ENCODE peak calls at places on chromosome 21, in nine cellular contexts. U, P, H, R, S, B, J, F and T are unnamed samples.

GRCh38 chr21:33937931-33938339 is 22.3 kb upstream of the ATP5PO start:
- DNase-seq in F (peak), J (no peak), B (no peak), U (no peak), R (no peak), S (no peak), H (no peak), P (no peak), T (no peak)

GRCh38 chr21:34603710-34604057 is 11.2 kb downstream of the RCAN1 start:
- DNase-seq in P (no peak), R (no peak), J (no peak), H (no peak), S (no peak), F (no peak), B (no peak), U (no peak), T (no peak)

GRCh38 chr21:35340273-35340672 is 291.2 kb upstream of the RUNX1 start:
- DNase-seq in F (no peak), P (no peak), H (no peak), R (no peak), S (no peak), B (peak), J (no peak), U (no peak), T (no peak)

GRCh38 chr21:37348664-37349063 is 17.9 kb upstream of the DYRK1A start:
- DNase-seq in P (no peak), J (no peak), U (no peak), B (no peak), S (no peak), H (no peak), R (no peak), F (no peak), T (no peak)

GRCh38 chr21:37063433-37063832 is 9.4 kb downstream of the PIGP start:
- DNase-seq in R (no peak), U (no peak), J (no peak), H (no peak), F (no peak), P (no peak), S (no peak), B (no peak), T (no peak)

GRCh38 chr21:22438428-22439086 is 1440.3 kb downstream of the NCAM2 start:
- DNase-seq in R (no peak), B (no peak), P (no peak), U (no peak), H (no peak), F (no peak), J (no peak), S (no peak), T (no peak)

GRCh38 chr21:16588433-16588860 is 858.7 kb downstream of the USP25 start:
- DNase-seq in R (peak), H (no peak), J (peak), S (peak), F (no peak), P (peak), B (peak), U (peak), T (peak)

GRCh38 chr21:14581902-14582457 is 35.9 kb upstream of the SAMSN1 start:
- DNase-seq in H (no peak), J (no peak), F (no peak), B (no peak), R (no peak), U (no peak), P (no peak), S (no peak), T (no peak)

GRCh38 chr21:19553930-19554615 is 1150.5 kb upstream of the TMPRSS15 start:
- DNase-seq in J (no peak), R (no peak), B (no peak), H (no peak), F (no peak), P (no peak), U (no peak), S (no peak), T (no peak)

GRCh38 chr21:36994501-36995189 is 11.9 kb upstream of the RIPPLY3 start:
- DNase-seq in P (no peak), H (no peak), S (no peak), B (no peak), U (no peak), R (no peak), F (no peak), J (no peak), T (no peak)

GRCh38 chr21:30695956-30696355 is 22.6 kb downstream of the KRTAP21-3 start:
- DNase-seq in F (no peak), J (no peak), P (no peak), S (no peak), H (no peak), U (no peak), R (no peak), B (no peak), T (no peak)

GRCh38 chr21:32083175-32083574 is 195.7 kb downstream of the MIS18A start:
- DNase-seq in R (no peak), F (no peak), U (no peak), S (no peak), P (peak), H (no peak), B (no peak), J (no peak), T (no peak)

GRCh38 chr21:34276711-34277425 is 86.9 kb upstream of the KCNE2 start:
- DNase-seq in F (no peak), R (no peak), P (no peak), U (no peak), H (no peak), S (no peak), B (no peak), J (no peak), T (no peak)

GRCh38 chr21:41169258-41169576 is 1.3 kb downstream of the BACE2 start:
- DNase-seq in F (no peak), J (no peak), P (no peak), S (no peak), R (no peak), U (no peak), H (no peak), B (no peak), T (no peak)

GRCh38 chr21:41169701-41170100 is 1.7 kb downstream of the BACE2 start:
- DNase-seq in R (no peak), P (no peak), H (no peak), U (no peak), S (no peak), F (no peak), J (no peak), B (no peak), T (no peak)

GRCh38 chr21:41170442-41170841 is 2.5 kb downstream of the BACE2 start:
- DNase-seq in S (peak), B (peak), P (peak), H (no peak), R (no peak), U (peak), J (no peak), F (no peak), T (peak)

GRCh38 chr21:41168391-41169257 is 664 bp downstream of the BACE2 start:
- DNase-seq in S (peak), J (peak), F (no peak), R (no peak), U (peak), B (peak), P (peak), H (peak), T (peak)

DNA sequence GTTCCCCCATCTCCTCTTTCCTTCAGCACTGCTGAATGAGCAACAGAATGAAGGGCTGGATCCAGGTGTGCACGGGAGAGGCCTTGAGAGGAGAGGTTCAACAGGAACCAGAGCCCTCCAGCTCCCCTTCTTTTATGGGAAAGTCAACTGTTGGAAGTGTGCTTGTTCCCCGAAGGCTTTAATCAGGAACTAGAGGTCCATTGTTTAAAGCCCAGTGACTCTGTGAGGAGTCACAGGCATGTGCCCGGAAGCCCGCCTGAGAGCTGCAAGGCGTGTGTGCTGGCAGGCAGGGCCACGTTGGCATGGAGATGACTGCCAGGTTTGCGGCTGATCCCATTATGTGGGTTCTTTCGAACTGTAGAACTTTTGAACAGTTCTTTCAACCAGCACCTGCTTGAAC is 3.2 kb downstream of the BACE2 start:
- DNase-seq in R (no peak), U (peak), P (peak), B (peak), S (peak), J (no peak), H (no peak), F (no peak), T (no peak)
- TF ChIP-seq CTCF in R (no peak), U (no peak), P (no peak), B (no peak), S (no peak), J (no peak), H (no peak), F (no peak), T (no peak)

GRCh38 chr21:29376556-29376955 is 77.8 kb downstream of the BACH1 start:
- DNase-seq in R (no peak), H (no peak), F (peak), U (no peak), P (no peak), J (peak), B (peak), S (no peak), T (peak)
- TF ChIP-seq CTCF in R (peak), H (no peak), F (peak), U (no peak), P (peak), J (no peak), B (peak), S (peak), T (no peak)

DNA sequence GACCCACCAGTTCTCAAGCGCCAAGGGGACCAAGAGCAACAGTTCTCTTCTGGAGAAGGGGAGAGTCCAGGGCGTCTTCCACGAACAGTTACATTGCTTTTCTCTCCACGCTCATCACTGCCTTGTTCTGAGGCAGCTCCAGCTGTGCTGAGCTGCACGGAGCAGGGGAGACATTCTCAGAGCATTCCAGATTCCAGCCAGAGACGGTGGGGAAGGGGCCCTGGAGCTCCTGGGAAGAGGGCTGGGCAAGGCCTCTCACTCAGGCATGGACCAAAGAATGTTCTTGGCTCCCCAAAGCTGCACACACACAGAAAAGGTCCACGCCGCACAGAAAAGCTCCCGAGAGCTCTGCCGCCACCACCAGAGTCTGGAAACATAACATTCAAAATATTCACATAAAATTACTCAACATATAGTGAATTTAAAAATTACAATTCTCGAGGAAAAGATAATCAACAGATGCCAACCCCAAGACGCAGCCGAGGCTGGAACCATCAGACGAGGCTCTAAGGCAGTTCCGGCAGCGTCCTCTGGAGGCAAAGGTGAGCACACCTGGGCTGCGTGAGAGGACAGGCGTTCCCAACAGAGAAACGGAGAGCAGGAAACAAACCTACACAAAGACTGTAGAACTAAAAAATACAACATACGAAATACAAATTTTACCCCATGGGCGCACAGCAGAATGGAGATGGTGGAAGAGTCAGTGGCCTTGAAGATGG is 40.5 kb downstream of the UBE2G2 start:
- DNase-seq in J (no peak), U (no peak), P (no peak), S (no peak), B (no peak), F (no peak), H (peak), R (no peak), T (peak)
- TF ChIP-seq CTCF in J (no peak), U (peak), P (peak), S (no peak), B (peak), F (no peak), H (peak), R (peak), T (peak)

DNA sequence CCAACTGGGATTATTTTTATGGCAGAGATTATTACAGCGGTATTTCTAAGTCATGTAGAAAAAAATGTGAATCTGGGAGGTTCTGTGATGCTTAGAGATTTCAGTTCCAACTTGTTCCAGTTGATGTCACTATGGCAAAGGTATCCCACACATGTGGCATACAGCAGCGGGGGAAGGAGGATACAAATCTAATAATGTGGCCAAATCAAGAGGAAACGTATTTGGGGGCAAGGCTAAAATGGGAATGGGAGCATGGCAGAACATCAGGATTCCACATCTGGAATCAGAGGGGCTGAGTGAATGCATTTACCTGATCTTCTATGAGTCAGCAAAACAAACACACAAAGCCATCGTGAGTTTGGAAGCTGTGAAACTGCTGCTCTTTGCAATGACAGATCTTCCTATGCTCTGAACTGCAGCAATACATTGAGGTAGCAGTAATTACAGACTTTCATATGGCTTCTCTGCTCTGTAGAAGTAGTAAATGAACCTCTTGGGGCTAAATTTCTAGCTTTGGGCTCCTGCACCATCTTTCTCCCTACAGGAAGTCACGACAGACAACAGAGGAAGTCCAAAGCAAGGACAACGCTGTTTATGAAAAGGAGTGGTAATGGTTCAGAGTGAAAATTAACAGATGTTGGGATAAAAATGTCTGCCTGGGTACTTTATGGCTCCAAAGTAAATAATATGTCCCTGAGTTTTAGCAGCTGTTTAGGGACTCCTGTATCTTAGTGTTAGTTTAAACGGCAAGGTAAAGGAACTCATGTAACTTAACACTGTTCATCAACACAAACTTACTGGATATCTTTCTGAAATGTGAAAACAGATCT is 55.6 kb downstream of the GABPA start:
- DNase-seq in P (peak), B (no peak), R (no peak), F (no peak), J (no peak), H (no peak), U (peak), S (no peak), T (no peak)
- TF ChIP-seq CTCF in P (peak), B (peak), R (peak), F (peak), J (no peak), H (no peak), U (peak), S (peak), T (peak)

DNA sequence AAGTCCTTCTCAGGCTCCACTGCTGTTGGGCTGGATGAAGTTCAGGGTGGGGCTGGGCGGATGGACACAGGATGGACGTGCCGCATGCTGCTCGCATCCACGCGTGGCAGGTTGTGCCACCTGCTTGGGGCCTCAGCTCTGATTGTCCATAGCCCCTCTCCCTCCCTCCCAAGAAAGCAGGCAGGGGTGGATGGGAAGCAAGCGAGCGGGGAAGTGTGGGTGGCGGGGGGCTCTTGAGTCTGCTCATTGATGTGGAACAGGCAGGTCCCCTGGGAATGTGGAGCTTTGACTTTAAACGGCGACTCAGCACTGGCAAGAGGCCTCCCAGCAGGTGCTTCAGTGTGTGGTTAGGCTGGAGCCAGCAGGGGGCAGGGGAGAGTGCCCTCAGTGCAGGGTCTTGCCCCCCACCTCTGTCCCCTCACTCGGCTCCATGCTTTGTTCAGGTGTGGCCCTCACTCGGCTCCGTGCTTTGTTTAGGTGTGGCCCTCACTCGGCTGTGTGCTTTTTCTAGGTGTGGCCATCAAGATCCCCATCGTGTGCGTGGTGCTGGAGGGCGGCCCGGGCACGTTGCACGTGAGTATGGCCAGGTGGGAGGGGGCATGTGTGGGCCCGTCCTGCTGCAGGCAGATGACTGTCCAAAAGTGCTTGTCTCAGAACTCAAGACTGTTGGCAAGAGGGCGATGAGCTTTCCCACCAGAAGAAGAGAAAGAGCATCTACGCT is 23.9 kb downstream of the TRPM2 start:
- DNase-seq in H (peak), B (no peak), J (no peak), P (no peak), U (no peak), F (no peak), R (no peak), S (no peak), T (no peak)
- TF ChIP-seq CTCF in H (no peak), B (no peak), J (no peak), P (no peak), U (no peak), F (no peak), R (no peak), S (no peak), T (no peak)

GRCh38 chr21:41815652-41816582 is 49.1 kb upstream of the RIPK4 start:
- DNase-seq in S (no peak), R (no peak), F (no peak), P (no peak), J (no peak), B (no peak), H (no peak), U (no peak), T (no peak)

GRCh38 chr21:41817877-41818855 is 51.3 kb upstream of the RIPK4 start:
- DNase-seq in H (no peak), F (no peak), B (no peak), R (no peak), S (no peak), P (no peak), U (no peak), J (no peak), T (no peak)

GRCh38 chr21:41816583-41817165 is 49.8 kb upstream of the RIPK4 start:
- DNase-seq in B (peak), H (peak), P (peak), J (peak), U (peak), R (no peak), S (peak), F (no peak), T (peak)

GRCh38 chr21:41819236-41819855 is 52.5 kb upstream of the RIPK4 start:
- DNase-seq in S (no peak), J (no peak), F (no peak), H (no peak), B (no peak), P (no peak), U (no peak), R (no peak), T (no peak)

GRCh38 chr21:41817228-41817627 is 50.4 kb upstream of the RIPK4 start:
- DNase-seq in U (peak), P (peak), F (no peak), B (peak), H (peak), R (peak), J (peak), S (no peak), T (peak)
- TF ChIP-seq CTCF in U (peak), P (peak), F (no peak), B (peak), H (peak), R (peak), J (peak), S (peak), T (peak)

GRCh38 chr21:42075686-42076471 is 4.8 kb downstream of the UMODL1 start:
- DNase-seq in B (no peak), F (no peak), P (no peak), H (no peak), R (no peak), U (no peak), J (no peak), S (no peak), T (no peak)
- TF ChIP-seq CTCF in B (no peak), F (no peak), P (no peak), H (no peak), R (no peak), U (no peak), J (no peak), S (no peak), T (no peak)

GRCh38 chr21:42381347-42381984 is 14.4 kb downstream of the TMPRSS3 start:
- DNase-seq in J (no peak), R (no peak), B (peak), H (no peak), S (no peak), F (no peak), U (peak), P (peak), T (no peak)
- TF ChIP-seq CTCF in J (no peak), R (peak), B (peak), H (no peak), S (peak), F (peak), U (peak), P (peak), T (peak)

DNA sequence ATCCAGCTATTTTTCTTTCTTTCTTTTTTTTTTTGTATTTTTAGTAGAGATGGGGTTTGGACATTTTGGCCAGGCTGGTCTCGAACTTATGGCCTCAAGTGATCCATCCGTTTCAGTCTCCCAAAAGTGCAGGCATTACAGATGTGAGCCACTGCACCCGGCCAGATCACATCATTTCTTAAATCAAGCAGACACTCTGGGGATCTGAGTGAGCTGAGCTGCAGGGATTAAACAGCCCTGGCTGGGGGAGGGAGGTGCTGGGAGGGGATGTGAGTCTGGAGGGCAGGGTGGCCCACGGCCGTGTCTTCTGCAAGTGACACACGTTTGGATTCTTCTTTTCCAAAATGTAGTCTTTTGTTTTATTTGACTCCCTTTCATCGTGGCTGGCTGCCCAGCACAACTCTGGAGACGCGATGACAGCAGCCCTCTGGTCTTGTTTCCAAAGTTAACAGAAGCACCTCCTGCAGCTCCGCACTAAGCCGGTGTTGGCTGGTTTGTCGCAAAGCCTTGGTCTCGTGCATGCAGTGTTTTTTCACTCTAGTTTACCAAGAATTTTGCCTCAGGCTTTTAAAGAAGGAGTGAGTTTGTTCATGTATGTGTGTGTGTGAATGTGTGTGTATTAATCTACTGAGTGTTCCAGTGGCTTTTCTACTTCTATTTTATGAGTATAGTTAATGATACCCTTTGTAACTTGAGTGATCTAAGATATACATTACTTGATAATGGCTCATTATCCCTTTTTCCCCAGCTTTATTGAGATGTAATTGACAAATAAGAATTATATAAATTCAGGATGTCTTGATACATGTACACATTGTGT is 2.8 kb upstream of the KRTAP10-5 start:
- DNase-seq in U (no peak), B (no peak), H (peak), P (no peak), R (no peak), S (no peak), F (no peak), J (peak), T (no peak)
- TF ChIP-seq CTCF in U (no peak), B (no peak), H (no peak), P (no peak), R (no peak), S (no peak), F (no peak), J (no peak), T (no peak)